ENCODE peak calls at places on chromosomes 12 and 14, in eight cellular contexts. H is progenitor cell of endocrine pancreas; N is Right ventricle myocardium superior; P is stimulated activated CD8-positive, alpha-beta memory T cell treated with anti-CD3 and anti-CD28 coated beads, Interleukin-12 subunit alpha, Interleukin-12 subunit beta, amount 100 ng/mL, for 1 hour; Z is fibroblast of mammary gland; J is mesendoderm; Q is left cardiac atrium; F is iris pigment epithelial cell. S is an unnamed sample.
A peak's percentile ranks its signal among the peaks of the same experiment; 100 is the strongest.

GRCh38 chr14:68359862-68360552 is 432.9 kb downstream of the ZFP36L1 start:
- DNase-seq in H (no peak), N (peak; percentile 60), P (no peak), Z (peak; percentile 17), J (peak; percentile 62), Q (peak; percentile 60), F (peak; percentile 26), S (peak; percentile 73)

GRCh38 chr14:22213110-22213509 is 375.9 kb downstream of the DAD1 start:
- DNase-seq in H (no peak), N (no peak), P (no peak), Z (no peak), J (no peak), Q (no peak), F (peak; percentile 53), S (no peak)

GRCh38 chr12:89366676-89367364 is 14.5 kb upstream of the DUSP6 start:
- DNase-seq in H (no peak), N (no peak), P (no peak), Z (no peak), J (no peak), Q (no peak), F (no peak), S (no peak)

GRCh38 chr14:94042433-94043091 is 16.4 kb downstream of the OTUB2 start:
- DNase-seq in H (no peak), N (no peak), P (no peak), Z (no peak), J (no peak), Q (no peak), F (no peak), S (no peak)

GRCh38 chr14:53347046-53347445 is 193.9 kb upstream of the DDHD1 start:
- DNase-seq in H (no peak), N (no peak), P (no peak), Z (no peak), J (peak; percentile 55), Q (no peak), F (peak; percentile 21), S (no peak)

GRCh38 chr12:44422559-44422958 is 453.6 kb downstream of the NELL2 start:
- DNase-seq in H (no peak), N (no peak), P (no peak), Z (no peak), J (peak; percentile 28), Q (no peak), F (no peak), S (no peak)

GRCh38 chr14:22882529-22883190 is 362 bp upstream of the REM2 start:
- DNase-seq in H (peak; percentile 53), N (no peak), P (no peak), Z (peak; percentile 34), J (peak; percentile 92), Q (no peak), F (peak; percentile 51), S (no peak)

GRCh38 chr12:118842753-118843335 is 138.5 kb upstream of the SRRM4 start:
- DNase-seq in H (no peak), N (no peak), P (no peak), Z (no peak), J (no peak), Q (no peak), F (no peak), S (no peak)

GRCh38 chr12:131832393-131833231 is 4.4 kb downstream of the MMP17 start:
- DNase-seq in H (no peak), N (peak; percentile 73), P (no peak), Z (peak; percentile 72), J (no peak), Q (peak; percentile 75), F (peak; percentile 31), S (peak; percentile 76)